ENCODE peak calls at places on chromosomes 5 and 9, in ten cellular contexts. K is CD8-positive, alpha-beta memory T cell; L is breast epithelium; B is fibroblast of lung; S is aorta; H is cardiac fibroblast; N is fibroblast of pulmonary artery; T is H1; P is naive thymus-derived CD4-positive, alpha-beta T cell; Y is kidney. Q is an unnamed sample.

GRCh38 chr5:83509535-83509934 is 38.0 kb downstream of the VCAN start:
- DNase-seq in T (no peak), L (no peak), B (peak; percentile 94), H (peak; percentile 86), S (no peak), Y (no peak), K (no peak), N (peak; percentile 88), P (no peak), Q (no peak)

GRCh38 chr5:146758898-146759297 is 119.7 kb downstream of the PPP2R2B start:
- DNase-seq in H (peak; percentile 5), P (no peak), Y (no peak), S (no peak), K (no peak), N (peak; percentile 16), T (no peak), L (no peak), B (peak; percentile 40), Q (no peak)

GRCh38 chr5:36414869-36415282 is 113.2 kb upstream of the RANBP3L start:
- DNase-seq in N (peak; percentile 73), L (no peak), T (no peak), K (no peak), H (peak; percentile 75), B (peak; percentile 50), S (no peak), Y (no peak), P (no peak), Q (peak; percentile 28)

GRCh38 chr5:171595801-171596231 is 176.4 kb downstream of the FGF18 start:
- DNase-seq in B (peak; percentile 94), L (no peak), P (no peak), Y (no peak), T (no peak), K (no peak), S (no peak), H (peak; percentile 56), N (peak; percentile 61), Q (no peak)

GRCh38 chr5:153629027-153629426 is 138.6 kb downstream of the GRIA1 start:
- DNase-seq in H (peak; percentile 97), P (no peak), K (no peak), B (peak; percentile 97), T (peak; percentile 50), N (peak; percentile 98), L (no peak), S (peak; percentile 82), Y (peak; percentile 86), Q (no peak)

GRCh38 chr5:73591698-73592501 is 26.4 kb downstream of the UTP15 start:
- DNase-seq in P (no peak), B (peak; percentile 45), N (peak; percentile 45), L (no peak), T (no peak), H (peak; percentile 51), K (no peak), Y (no peak), S (no peak), Q (no peak)

GRCh38 chr5:145887976-145888574 is 15.3 kb upstream of the GRXCR2 start:
- DNase-seq in N (peak; percentile 69), B (peak; percentile 53), P (no peak), T (peak; percentile 61), S (no peak), H (peak; percentile 72), K (no peak), Y (no peak), L (no peak), Q (no peak)

GRCh38 chr5:73201547-73202513 is 28.8 kb downstream of the TMEM174 start:
- DNase-seq in S (peak; percentile 83), L (peak; percentile 74), B (peak; percentile 53), H (peak; percentile 77), N (peak; percentile 71), K (peak; percentile 56), T (peak; percentile 99), P (peak; percentile 57), Y (peak; percentile 95), Q (peak; percentile 37)

GRCh38 chr9:133107245-133107722 is 13.8 kb downstream of the RALGDS start:
- DNase-seq in K (no peak), L (no peak), T (no peak), N (no peak), S (peak; percentile 38), Y (peak; percentile 57), H (no peak), B (no peak), P (no peak), Q (no peak)

GRCh38 chr5:13566903-13567339 is 377.6 kb downstream of the DNAH5 start:
- DNase-seq in P (no peak), S (no peak), Y (no peak), K (no peak), H (no peak), L (no peak), T (no peak), N (peak; percentile 9), B (peak; percentile 86), Q (no peak)

GRCh38 chr5:164562271-164562856 is 1056.9 kb downstream of the MAT2B start:
- DNase-seq in Y (no peak), S (no peak), T (no peak), P (no peak), N (no peak), H (peak; percentile 1), B (peak; percentile 18), L (no peak), K (no peak), Q (no peak)

GRCh38 chr9:126957687-126958053 is 43.1 kb downstream of the RALGPS1 start:
- DNase-seq in H (peak; percentile 36), P (no peak), N (peak; percentile 49), K (no peak), T (peak; percentile 28), Y (no peak), B (peak; percentile 74), S (no peak), L (no peak), Q (no peak)

GRCh38 chr5:54520438-54520846 is 2.9 kb downstream of the SNX18 start:
- DNase-seq in B (peak; percentile 62), N (peak; percentile 51), T (no peak), S (peak; percentile 57), H (peak; percentile 54), L (no peak), Y (peak; percentile 70), K (no peak), P (no peak), Q (no peak)

GRCh38 chr5:54520940-54521339 is 3.4 kb downstream of the SNX18 start:
- DNase-seq in N (no peak), L (no peak), S (no peak), P (no peak), K (no peak), T (no peak), H (no peak), Y (no peak), B (peak; percentile 40), Q (no peak)

GRCh38 chr5:54524082-54524481 is 6.5 kb downstream of the SNX18 start:
- DNase-seq in T (no peak), B (peak; percentile 24), P (no peak), L (no peak), Y (no peak), H (no peak), K (no peak), N (no peak), S (no peak), Q (no peak)

GRCh38 chr5:54523534-54523933 is 6.0 kb downstream of the SNX18 start:
- DNase-seq in B (no peak), K (no peak), Y (no peak), T (no peak), N (no peak), H (no peak), S (no peak), L (no peak), P (no peak), Q (no peak)

DNA sequence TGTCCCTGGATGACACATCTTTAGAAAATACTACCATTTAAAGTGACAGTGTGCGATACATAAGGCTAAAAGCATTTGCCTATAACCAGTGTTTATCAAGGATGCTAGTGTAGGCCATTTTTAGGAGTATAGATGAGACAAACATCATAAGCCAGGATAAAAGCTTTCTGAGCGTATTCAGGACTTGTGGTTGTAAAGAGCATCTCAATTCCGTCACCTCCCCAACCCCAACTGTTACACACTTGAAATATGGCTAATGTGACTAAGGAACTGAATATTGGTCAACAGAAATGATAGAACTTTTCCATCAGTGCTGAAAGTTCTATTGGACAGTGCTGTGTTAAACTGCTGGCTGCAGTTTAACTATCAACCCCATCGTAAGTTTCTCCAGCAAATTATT is 4.5 kb downstream of the SNX18 start:
- DNase-seq in P (no peak), K (no peak), T (no peak), H (no peak), N (no peak), B (peak; percentile 24), Y (no peak), S (no peak), L (no peak), Q (no peak)
- H3K4me3 ChIP-seq in P (peak overlapping the region; percentile 62), K (no peak overlapping the region), T (no peak overlapping the region), H (no peak overlapping the region), N (peak overlapping the region; percentile 67), B (peak overlapping the region; percentile 93), Y (peak overlapping the region; percentile 60), S (peak overlapping the region; percentile 88), L (peak overlapping the region; percentile 95), Q (no peak overlapping the region)

DNA sequence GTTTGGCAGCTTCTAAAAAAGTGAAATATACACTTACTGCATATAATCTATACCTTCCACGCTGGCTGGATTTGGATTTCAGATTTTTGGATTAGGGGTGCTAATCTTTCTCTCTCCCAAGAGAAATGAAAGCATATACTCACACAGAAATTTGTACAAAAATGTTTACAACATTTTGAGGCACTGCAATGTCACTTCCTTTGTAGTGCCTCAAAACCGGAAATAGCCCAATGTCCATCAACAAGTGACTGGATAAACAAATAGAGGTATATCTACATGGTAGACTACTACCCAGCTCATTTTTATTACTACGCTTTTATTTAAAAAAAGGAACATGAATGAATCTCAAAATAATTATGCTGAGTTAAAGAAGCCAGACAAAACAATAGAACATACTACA is 74.0 kb upstream of the MIER3 start:
- DNase-seq in H (no peak), N (no peak), S (no peak), B (no peak), L (no peak), K (no peak), T (no peak), Y (no peak), P (no peak), Q (no peak)
- H3K4me3 ChIP-seq in H (no peak overlapping the region), N (no peak overlapping the region), S (no peak overlapping the region), B (no peak overlapping the region), L (no peak overlapping the region), K (no peak overlapping the region), T (no peak overlapping the region), Y (no peak overlapping the region), P (no peak overlapping the region), Q (no peak overlapping the region)

DNA sequence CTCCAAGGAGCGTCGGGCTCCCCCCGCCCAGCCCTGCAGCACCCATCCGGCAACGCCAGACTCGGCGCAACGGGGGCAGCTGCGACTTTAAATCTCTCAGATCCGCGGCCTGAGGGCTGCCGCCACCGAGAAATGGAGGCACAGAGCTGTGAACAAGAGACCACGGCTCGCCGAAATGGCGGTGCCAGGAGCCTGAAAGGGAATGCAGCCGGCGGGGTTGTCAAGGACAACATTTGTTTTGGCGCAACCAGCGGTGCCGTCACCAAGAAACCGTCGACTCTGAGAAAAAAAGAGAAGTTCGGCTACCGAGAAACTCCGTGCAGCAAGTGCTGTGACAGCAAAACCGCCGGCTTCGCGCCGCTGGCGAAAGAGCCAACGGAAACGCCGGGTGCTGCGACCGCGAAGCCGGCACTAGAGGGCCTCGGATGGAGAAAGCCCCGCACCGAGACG is 2.1 kb upstream of the ANXA2R start:
- DNase-seq in B (peak; percentile 79), S (peak; percentile 89), H (peak; percentile 75), L (peak; percentile 73), K (peak; percentile 78), N (peak; percentile 74), P (peak; percentile 91), T (peak; percentile 79), Y (peak; percentile 92), Q (peak; percentile 81)
- H3K4me3 ChIP-seq in B (peak overlapping the region; percentile 85), S (peak overlapping the region; percentile 46), H (peak overlapping the region; percentile 56), L (peak overlapping the region; percentile 87), K (peak overlapping the region; percentile 98), N (peak overlapping the region; percentile 71), P (peak overlapping the region; percentile 73), T (peak overlapping the region; percentile 42), Y (peak overlapping the region; percentile 73), Q (peak overlapping the region; percentile 85)

GRCh38 chr9:23537192-23538059 is 288.6 kb downstream of the ELAVL2 start:
- DNase-seq in T (peak; percentile 56), P (no peak), N (no peak), H (no peak), K (no peak), Y (no peak), L (no peak), S (no peak), B (no peak), Q (no peak)
- H3K4me3 ChIP-seq in T (peak overlapping the region; percentile 47), P (no peak overlapping the region), N (no peak overlapping the region), H (no peak overlapping the region), K (no peak overlapping the region), Y (peak overlapping the region; percentile 69), L (peak overlapping the region; percentile 37), S (peak overlapping the region; percentile 4), B (no peak overlapping the region), Q (no peak overlapping the region)